ENCODE peak calls at places on chromosomes 3 and 15, in ten cellular contexts. Y, A, M, G, J, P, I, V, T and O are unnamed samples.

GRCh38 chr3:37086918-37087317 is 87.5 kb downstream of the LRRFIP2 start:
- DNase-seq in I (no peak), J (no peak), G (no peak), V (no peak), Y (no peak), M (no peak), T (no peak), A (no peak), P (no peak), O (no peak)

GRCh38 chr3:125437631-125438435 is 62.7 kb upstream of the ZNF148 start:
- DNase-seq in I (peak), G (peak), T (peak), V (peak), P (peak), J (peak), M (peak), A (peak), Y (peak), O (peak)

GRCh38 chr3:126817781-126818180 is 113.7 kb downstream of the CHCHD6 start:
- DNase-seq in T (no peak), G (no peak), J (no peak), I (no peak), A (no peak), M (no peak), V (no peak), Y (no peak), P (no peak), O (no peak)

GRCh38 chr3:1664266-1664665 is 434.4 kb upstream of the CNTN4 start:
- DNase-seq in V (no peak), J (no peak), M (no peak), T (no peak), I (no peak), G (no peak), P (no peak), A (no peak), Y (no peak), O (no peak)

GRCh38 chr15:68230157-68231100 is 901 bp upstream of the CLN6 start:
- DNase-seq in T (peak), V (no peak), Y (peak), G (no peak), M (no peak), A (no peak), I (no peak), J (no peak), P (peak), O (no peak)

GRCh38 chr3:129058441-129059194 is 2.0 kb upstream of the GP9 start:
- DNase-seq in Y (no peak), A (no peak), G (no peak), T (no peak), P (peak), I (no peak), M (no peak), J (peak), V (peak), O (no peak)

GRCh38 chr3:184380210-184380626 is 364 bp downstream of the CHRD start:
- DNase-seq in Y (peak), I (no peak), J (peak), G (peak), V (peak), A (peak), T (peak), M (peak), P (peak), O (peak)

GRCh38 chr15:48625126-48625525 is 20.4 kb downstream of the FBN1 start:
- DNase-seq in P (no peak), J (no peak), M (no peak), I (no peak), V (no peak), A (no peak), Y (no peak), G (no peak), T (no peak), O (no peak)

GRCh38 chr15:26572606-26573350 is 200.1 kb downstream of the GABRB3 start:
- DNase-seq in G (no peak), P (no peak), V (no peak), A (no peak), Y (no peak), I (no peak), J (no peak), T (no peak), M (no peak), O (no peak)

GRCh38 chr3:122947086-122947611 is 80.4 kb downstream of the SEMA5B start:
- DNase-seq in J (no peak), T (no peak), P (no peak), V (no peak), Y (no peak), A (no peak), M (no peak), G (no peak), I (no peak), O (no peak)

DNA sequence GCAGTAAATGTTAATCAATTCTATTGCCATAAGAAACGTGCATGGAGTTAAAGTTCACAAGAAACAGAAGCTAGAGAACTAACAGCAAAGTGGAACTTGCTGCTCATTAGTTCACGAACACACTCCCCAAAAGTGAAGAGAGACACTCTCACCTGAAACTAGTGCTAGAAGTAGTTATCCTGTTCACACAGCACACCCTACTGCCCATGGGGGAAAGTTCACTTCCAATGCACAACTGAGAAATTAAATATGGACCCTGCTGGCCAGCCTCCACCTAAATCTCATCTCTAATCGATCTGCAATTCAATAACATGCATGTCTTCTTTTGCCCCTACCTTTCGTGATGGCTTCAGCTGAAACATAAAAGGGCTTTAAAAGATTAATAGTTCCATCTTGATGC is 39.4 kb upstream of the FRMD4B start:
- DNase-seq in J (no peak), Y (peak), I (no peak), T (no peak), P (peak), A (peak), G (peak), M (no peak), V (peak), O (no peak)
- TF ChIP-seq CTCF in J (peak), Y (no peak), I (peak), T (peak), P (peak), A (peak), G (peak), M (peak), V (peak), O (peak)

GRCh38 chr15:61871926-61872522 is 188.2 kb downstream of the VPS13C start:
- DNase-seq in Y (no peak), P (no peak), V (no peak), T (no peak), J (no peak), I (no peak), M (no peak), A (peak), G (peak), O (no peak)
- TF ChIP-seq CTCF in Y (peak), P (peak), V (peak), T (peak), J (peak), I (peak), M (no peak), A (peak), G (peak), O (no peak)

GRCh38 chr3:30440880-30441279 is 165.5 kb upstream of the TGFBR2 start:
- DNase-seq in A (peak), M (no peak), T (peak), V (no peak), J (no peak), I (no peak), P (peak), G (no peak), Y (no peak), O (no peak)

GRCh38 chr3:30439451-30440053 is 166.8 kb upstream of the TGFBR2 start:
- DNase-seq in T (no peak), A (no peak), I (no peak), V (no peak), J (no peak), M (no peak), Y (no peak), G (no peak), P (no peak), O (no peak)

GRCh38 chr3:30448436-30448835 is 158.0 kb upstream of the TGFBR2 start:
- DNase-seq in J (no peak), Y (no peak), I (no peak), V (no peak), G (no peak), P (no peak), A (no peak), T (no peak), M (no peak), O (no peak)

GRCh38 chr3:30440147-30440604 is 166.2 kb upstream of the TGFBR2 start:
- DNase-seq in P (no peak), J (no peak), Y (no peak), V (no peak), G (no peak), M (no peak), T (no peak), I (no peak), A (no peak), O (no peak)

GRCh38 chr3:30443756-30444673 is 162.4 kb upstream of the TGFBR2 start:
- DNase-seq in G (no peak), T (no peak), Y (no peak), A (no peak), M (no peak), V (no peak), J (no peak), P (no peak), I (no peak), O (no peak)
- TF ChIP-seq CTCF in G (no peak), T (no peak), Y (no peak), A (no peak), M (no peak), V (no peak), J (no peak), P (no peak), I (no peak), O (no peak)

DNA sequence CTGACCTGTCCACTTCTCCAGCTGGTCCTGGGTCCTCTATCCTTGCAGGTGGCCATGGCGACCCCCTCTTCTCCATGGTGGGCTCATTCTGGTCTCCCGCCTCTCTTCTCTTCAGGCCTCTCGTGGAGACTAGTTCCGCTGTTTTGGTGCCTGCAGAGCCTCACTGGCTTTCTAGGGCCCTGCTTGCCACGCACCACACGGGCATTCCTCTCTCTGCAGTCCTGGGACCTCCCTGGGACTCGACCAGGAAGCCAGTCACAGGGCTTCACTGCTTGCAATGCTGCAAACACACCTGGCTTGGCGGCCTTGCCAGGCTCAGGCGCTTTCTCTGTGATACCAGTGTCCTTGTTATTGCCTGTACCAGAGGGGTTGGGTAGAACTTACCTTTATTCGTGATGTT is 9.1 kb downstream of the SLC28A1 start:
- DNase-seq in M (no peak), T (no peak), A (no peak), P (no peak), J (no peak), G (no peak), V (no peak), I (no peak), Y (no peak), O (no peak)
- TF ChIP-seq CTCF in M (no peak), T (no peak), A (no peak), P (no peak), J (no peak), G (no peak), V (no peak), I (no peak), Y (no peak), O (no peak)

DNA sequence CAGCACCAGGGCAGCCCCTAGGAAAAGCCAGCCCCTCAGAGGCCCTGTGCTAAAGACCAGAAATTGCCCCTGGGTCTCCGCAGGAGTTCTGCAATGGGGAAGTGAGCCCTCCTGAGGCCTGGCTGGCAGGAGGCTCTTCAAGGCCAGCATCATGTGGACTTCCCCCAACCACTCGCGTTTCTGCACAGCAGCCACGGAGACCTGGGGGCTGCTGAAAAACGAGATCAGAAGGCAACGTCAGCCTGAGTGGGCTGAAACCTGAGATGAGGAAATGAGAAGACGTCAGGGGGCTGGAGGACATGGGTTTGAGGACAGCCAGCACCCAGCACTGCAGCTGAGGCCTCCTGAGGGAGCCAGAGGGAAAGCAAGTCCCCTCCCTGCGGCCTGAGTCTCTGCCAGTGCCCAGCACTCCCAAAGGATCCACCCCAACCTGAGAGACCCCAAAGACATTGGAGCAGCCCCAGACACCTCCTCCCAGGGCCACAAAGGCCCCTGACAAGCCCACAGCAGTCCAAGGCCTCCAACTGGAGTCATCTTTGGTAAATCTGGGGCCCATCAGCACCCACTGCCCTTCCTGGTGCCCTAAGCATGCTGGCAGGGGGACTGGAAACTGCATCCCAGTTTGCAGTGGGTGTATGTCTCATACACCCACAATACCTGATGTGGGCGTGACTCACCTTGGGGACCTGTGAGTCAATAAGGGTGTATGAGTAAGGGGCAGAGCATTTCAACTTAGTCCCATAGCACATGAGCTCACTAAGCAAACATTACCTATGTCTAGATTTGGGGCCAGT is 29.2 kb upstream of the CYP11A1 start:
- DNase-seq in V (peak), T (no peak), A (peak), J (no peak), G (peak), Y (peak), M (no peak), P (peak), I (no peak), O (no peak)
- TF ChIP-seq CTCF in V (no peak), T (no peak), A (no peak), J (no peak), G (peak), Y (no peak), M (no peak), P (no peak), I (no peak), O (no peak)

DNA sequence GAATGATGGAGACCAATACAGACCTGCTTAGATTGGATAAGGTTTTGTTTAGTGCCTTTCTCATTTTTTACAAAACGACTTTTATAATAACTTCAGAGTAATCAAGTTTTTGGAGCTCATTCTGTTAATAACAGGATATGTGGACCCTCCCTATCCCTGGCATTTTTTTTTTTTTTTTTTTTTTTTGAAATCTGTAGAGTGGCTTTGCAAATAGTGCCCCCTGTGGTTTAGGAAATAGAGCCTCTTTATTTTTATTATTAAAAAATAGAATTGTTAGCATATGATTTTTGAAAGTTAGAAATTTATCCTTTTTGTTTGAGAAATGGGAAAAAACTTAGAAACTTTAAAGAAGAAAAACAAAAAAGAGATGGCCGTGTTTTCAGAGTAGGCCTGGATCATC is 11.4 kb downstream of the SKIL start:
- DNase-seq in T (no peak), G (no peak), P (no peak), V (no peak), Y (no peak), I (no peak), M (no peak), J (no peak), A (no peak), O (no peak)
- TF ChIP-seq CTCF in T (peak), G (no peak), P (peak), V (peak), Y (peak), I (peak), M (no peak), J (no peak), A (peak), O (peak)

GRCh38 chr3:185460719-185461350 is 38.0 kb downstream of the TMEM41A start:
- DNase-seq in G (peak), I (no peak), J (no peak), A (peak), T (no peak), V (no peak), P (no peak), M (no peak), Y (no peak), O (no peak)

GRCh38 chr3:185457376-185457775 is 41.5 kb downstream of the TMEM41A start:
- DNase-seq in P (no peak), T (no peak), G (no peak), Y (no peak), V (no peak), A (no peak), I (no peak), M (no peak), J (no peak), O (no peak)

GRCh38 chr3:185460283-185460682 is 38.6 kb downstream of the TMEM41A start:
- DNase-seq in J (no peak), M (no peak), A (no peak), P (no peak), I (no peak), V (no peak), T (no peak), Y (no peak), G (no peak), O (no peak)

GRCh38 chr3:185455860-185456259 is 43.0 kb downstream of the TMEM41A start:
- DNase-seq in A (no peak), P (no peak), J (no peak), M (no peak), V (no peak), Y (no peak), G (no peak), I (no peak), T (no peak), O (no peak)
- TF ChIP-seq CTCF in A (peak), P (no peak), J (no peak), M (no peak), V (no peak), Y (no peak), G (no peak), I (no peak), T (no peak), O (no peak)

DNA sequence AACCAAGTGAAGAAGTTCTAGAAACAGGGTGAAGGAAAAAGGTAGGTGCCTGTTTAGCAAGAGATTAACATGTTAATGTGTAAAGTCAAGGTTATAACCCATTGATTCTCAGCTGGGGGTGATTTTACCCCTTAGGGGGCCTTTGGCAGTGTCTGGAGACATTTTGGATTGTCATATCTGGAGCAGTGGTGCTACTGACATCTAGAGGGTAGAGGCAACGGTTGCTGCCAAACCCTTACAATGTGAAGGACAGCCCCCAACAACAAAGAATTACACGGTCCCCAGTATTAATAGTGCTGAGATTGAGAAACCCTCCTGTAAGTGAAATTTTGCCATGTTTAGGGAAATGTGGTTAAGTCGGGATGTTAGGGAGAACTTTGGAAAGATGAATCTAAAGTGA is 74.7 kb downstream of the CRYBG3 start:
- DNase-seq in G (no peak), T (no peak), I (no peak), J (no peak), Y (no peak), M (no peak), V (no peak), P (no peak), A (no peak), O (no peak)
- TF ChIP-seq CTCF in G (no peak), T (no peak), I (no peak), J (no peak), Y (no peak), M (no peak), V (no peak), P (no peak), A (no peak), O (no peak)

GRCh38 chr15:91940466-91941381 is 87.2 kb downstream of the SLCO3A1 start:
- DNase-seq in T (no peak), A (no peak), I (peak), Y (no peak), G (no peak), M (peak), J (no peak), V (peak), P (no peak), O (no peak)

GRCh38 chr15:91944334-91944733 is 90.8 kb downstream of the SLCO3A1 start:
- DNase-seq in M (no peak), G (no peak), I (no peak), J (no peak), Y (no peak), P (no peak), T (no peak), A (no peak), V (no peak), O (no peak)

GRCh38 chr15:91942676-91943417 is 89.3 kb downstream of the SLCO3A1 start:
- DNase-seq in V (peak), P (peak), I (peak), A (no peak), G (no peak), Y (peak), M (peak), J (peak), T (peak), O (no peak)

GRCh38 chr15:91939432-91939831 is 85.9 kb downstream of the SLCO3A1 start:
- DNase-seq in I (no peak), M (no peak), V (no peak), Y (no peak), G (no peak), T (no peak), J (no peak), A (no peak), P (no peak), O (no peak)

GRCh38 chr15:91941871-91942270 is 88.4 kb downstream of the SLCO3A1 start:
- DNase-seq in V (no peak), J (no peak), M (no peak), P (no peak), Y (no peak), I (no peak), T (no peak), G (no peak), A (no peak), O (no peak)
- TF ChIP-seq CTCF in V (no peak), J (no peak), M (no peak), P (no peak), Y (no peak), I (peak), T (no peak), G (no peak), A (no peak), O (no peak)